ENCODE peak calls at places on chromosomes 16 and 17, in five cellular contexts. Y is A549, G is fibroblast of pulmonary artery, A is breast epithelium, D is esophagus squamous epithelium. H is an unnamed sample.

GRCh38 chr17:62628845-62629555 is 1.5 kb downstream of the MRC2 start:
- DNase-seq in G (peak), A (no peak), Y (no peak), D (no peak), H (peak)

GRCh38 chr17:66737524-66737923 is 97.4 kb upstream of the CACNG5 start:
- DNase-seq in G (peak), A (no peak), Y (no peak), D (no peak), H (no peak)

GRCh38 chr16:80948886-80949502 is 57.7 kb downstream of the CMC2 start:
- DNase-seq in A (no peak), G (peak), Y (no peak), D (no peak), H (no peak)

GRCh38 chr16:68257906-68258800 is 6.2 kb upstream of the SLC7A6 start:
- DNase-seq in Y (no peak), A (no peak), D (no peak), G (peak), H (no peak)

GRCh38 chr17:21098934-21099687 is 27.7 kb upstream of the DHRS7B start:
- DNase-seq in Y (peak), A (no peak), G (peak), D (no peak), H (no peak)

GRCh38 chr16:47469227-47469626 is 8.1 kb downstream of the PHKB start:
- DNase-seq in A (no peak), Y (no peak), G (no peak), D (no peak), H (no peak)

GRCh38 chr17:70820276-70820675 is 650.9 kb downstream of the KCNJ2 start:
- DNase-seq in A (no peak), D (no peak), Y (no peak), G (no peak), H (no peak)

GRCh38 chr17:77349976-77350830 is 209.4 kb downstream of the SEC14L1 start:
- DNase-seq in Y (no peak), A (peak), G (peak), D (no peak), H (peak)

DNA sequence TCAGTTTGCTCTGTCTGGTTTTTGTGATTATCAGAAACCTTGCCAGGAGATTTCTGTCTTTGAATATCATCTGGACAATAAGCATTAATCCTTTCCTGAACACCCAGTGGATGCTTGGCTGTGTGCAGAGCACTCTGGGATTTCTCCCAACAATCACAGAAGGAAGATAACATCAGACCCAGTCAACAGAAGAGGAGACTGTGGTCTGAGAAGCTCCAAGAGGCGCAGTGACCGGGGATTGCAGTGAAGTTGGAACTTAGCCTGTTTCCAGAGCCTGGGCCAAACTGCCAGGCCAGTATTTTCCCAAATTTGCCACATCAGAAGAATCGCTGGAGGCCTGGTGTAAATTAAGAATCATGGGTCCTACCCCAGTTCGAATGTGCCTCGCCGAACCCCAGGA is 264.7 kb downstream of the C16orf95 start:
- DNase-seq in D (no peak), G (no peak), A (no peak), Y (no peak), H (no peak)
- TF ChIP-seq CTCF in D (no peak), G (no peak), A (no peak), Y (no peak), H (no peak)

GRCh38 chr16:58418601-58419000 is 26.3 kb downstream of the GINS3 start:
- DNase-seq in Y (no peak), G (peak), A (no peak), D (no peak), H (no peak)

GRCh38 chr16:58417600-58417999 is 25.3 kb downstream of the GINS3 start:
- DNase-seq in G (no peak), Y (no peak), D (no peak), A (no peak), H (no peak)

GRCh38 chr16:58421029-58421428 is 28.8 kb downstream of the GINS3 start:
- DNase-seq in D (no peak), G (no peak), A (no peak), Y (no peak), H (no peak)

GRCh38 chr16:58418026-58418425 is 25.8 kb downstream of the GINS3 start:
- DNase-seq in G (no peak), Y (no peak), D (no peak), A (no peak), H (no peak)

DNA sequence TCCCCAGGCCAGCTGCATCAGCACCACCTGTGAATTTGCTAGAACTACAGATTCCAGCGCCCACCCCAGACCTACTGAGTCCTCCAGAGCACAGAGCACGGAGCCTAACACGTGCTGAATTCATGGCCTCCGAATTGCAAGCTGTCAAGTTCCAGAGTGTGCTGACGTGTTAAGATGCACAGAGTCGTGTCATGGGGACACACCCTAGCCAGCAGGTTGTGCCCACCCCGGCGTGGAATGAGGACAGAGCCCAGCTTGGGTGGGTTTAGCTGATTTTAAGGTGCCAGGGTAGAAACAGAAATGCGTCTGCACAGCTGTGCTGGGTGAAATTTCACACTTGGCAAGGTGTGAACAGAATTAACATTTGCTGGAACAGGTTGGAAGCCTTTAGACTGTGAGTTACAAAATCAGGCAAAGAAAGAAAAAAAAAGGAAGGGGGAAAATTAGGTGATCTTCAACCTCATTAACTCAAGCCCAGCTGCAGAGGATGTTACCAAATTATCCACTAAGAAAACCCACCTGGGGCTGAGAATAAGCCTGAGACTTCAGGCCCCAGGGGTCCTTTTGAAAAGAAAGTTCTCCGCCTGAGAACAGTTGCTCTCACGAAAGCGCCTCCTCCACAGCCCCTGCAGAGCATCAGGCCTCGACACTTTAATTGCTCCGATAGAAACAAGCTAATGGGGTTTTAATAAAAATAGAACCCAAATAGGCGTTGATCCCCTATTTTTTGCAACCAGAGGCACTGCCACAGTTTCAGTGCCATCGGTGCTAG is 27.2 kb downstream of the GINS3 start:
- DNase-seq in G (no peak), A (no peak), Y (no peak), D (no peak), H (no peak)
- TF ChIP-seq CTCF in G (no peak), A (no peak), Y (no peak), D (no peak), H (no peak)

GRCh38 chr17:50344712-50345380 is 1.1 kb upstream of the XYLT2 start:
- DNase-seq in D (no peak), Y (no peak), G (no peak), A (no peak), H (no peak)
- TF ChIP-seq CTCF in D (no peak), Y (no peak), G (no peak), A (no peak), H (no peak)

GRCh38 chr17:43324205-43324893 is 74.4 kb upstream of the ARL4D start:
- DNase-seq in Y (no peak), D (no peak), A (no peak), G (no peak), H (no peak)
- TF ChIP-seq CTCF in Y (no peak), D (no peak), A (no peak), G (no peak), H (peak)